ENCODE peak calls at places on chromosomes 3 and 15, in eight cellular contexts. I is breast epithelium, D is transverse colon, T is GM12892, L is GM12878, X is spleen, V is GM12891, U is upper lobe of left lung. B is an unnamed sample.

GRCh38 chr15:57306944-57307411 is 69.3 kb upstream of the CGNL1 start:
- DNase-seq in D (no peak), I (no peak), X (no peak), V (no peak), T (no peak), L (no peak), U (peak), B (no peak)

GRCh38 chr15:44729394-44729913 is 6.9 kb upstream of the TRIM69 start:
- DNase-seq in I (no peak), D (peak), X (peak), L (no peak), T (no peak), V (no peak), U (no peak), B (no peak)

GRCh38 chr15:69032006-69032405 is 17.5 kb downstream of the NOX5 start:
- DNase-seq in X (no peak), V (no peak), D (no peak), U (no peak), I (no peak), L (no peak), T (no peak), B (no peak)

GRCh38 chr3:16147226-16147625 is 27.3 kb upstream of the GALNT15 start:
- DNase-seq in X (no peak), D (no peak), L (no peak), U (no peak), T (peak), V (no peak), I (no peak), B (no peak)

GRCh38 chr3:193869221-193870201 is 266.4 kb upstream of the HES1 start:
- DNase-seq in T (no peak), X (peak), I (peak), U (peak), D (no peak), L (no peak), V (no peak), B (no peak)

GRCh38 chr3:147655236-147655635 is 246.1 kb downstream of the ZIC1 start:
- DNase-seq in I (no peak), D (no peak), U (no peak), T (no peak), L (no peak), V (no peak), X (no peak), B (no peak)

GRCh38 chr3:66476852-66477381 is 23.9 kb downstream of the LRIG1 start:
- DNase-seq in U (no peak), T (no peak), V (no peak), X (no peak), D (peak), L (no peak), I (no peak), B (no peak)

GRCh38 chr3:67335813-67336212 is 318.6 kb downstream of the SUCLG2 start:
- DNase-seq in V (no peak), T (no peak), L (no peak), D (no peak), U (no peak), X (no peak), I (no peak), B (no peak)

GRCh38 chr3:194856296-194856695 is 170.6 kb downstream of the FAM43A start:
- DNase-seq in D (no peak), V (no peak), X (no peak), T (no peak), I (no peak), L (no peak), U (no peak), B (no peak)

GRCh38 chr3:101807884-101808283 is 28.9 kb downstream of the NXPE3 start:
- DNase-seq in X (no peak), I (no peak), L (no peak), T (no peak), U (no peak), V (no peak), D (no peak), B (no peak)

GRCh38 chr15:40149339-40149738 is 11.5 kb upstream of the BUB1B start:
- DNase-seq in I (no peak), D (no peak), L (no peak), X (no peak), T (no peak), U (no peak), V (no peak), B (no peak)

GRCh38 chr15:73361331-73361730 is 7.4 kb downstream of the HCN4 start:
- DNase-seq in T (no peak), U (no peak), V (no peak), I (no peak), X (no peak), L (no peak), D (no peak), B (no peak)

GRCh38 chr3:29373016-29373690 is 92.3 kb downstream of the RBMS3 start:
- DNase-seq in X (no peak), I (no peak), L (no peak), T (no peak), U (no peak), V (no peak), D (no peak), B (no peak)

GRCh38 chr3:188220097-188220788 is 66.3 kb downstream of the LPP start:
- DNase-seq in X (no peak), L (no peak), T (no peak), D (no peak), U (no peak), V (no peak), I (no peak), B (no peak)

GRCh38 chr3:136197159-136197715 is 1.1 kb upstream of the MSL2 start:
- DNase-seq in I (no peak), V (no peak), D (no peak), L (no peak), T (no peak), X (no peak), U (no peak), B (peak)

GRCh38 chr3:66998899-66999235 is 760 bp downstream of the KBTBD8 start:
- DNase-seq in U (no peak), V (no peak), D (no peak), I (no peak), X (no peak), L (no peak), T (no peak), B (no peak)

GRCh38 chr3:150763841-150764483 is 993 bp upstream of the SIAH2 start:
- DNase-seq in V (no peak), L (no peak), X (peak), U (peak), D (peak), I (peak), T (no peak), B (no peak)

GRCh38 chr3:147701195-147701594 is 292.0 kb downstream of the ZIC1 start:
- DNase-seq in U (no peak), I (no peak), T (no peak), D (no peak), L (no peak), V (no peak), X (no peak), B (no peak)

GRCh38 chr15:37038716-37039106 is 61.6 kb downstream of the MEIS2 start:
- DNase-seq in L (no peak), D (no peak), I (no peak), X (no peak), V (no peak), T (no peak), U (no peak), B (no peak)

GRCh38 chr3:155596614-155597013 is 148.3 kb downstream of the PLCH1 start:
- DNase-seq in T (no peak), U (no peak), X (no peak), I (no peak), L (no peak), D (no peak), V (no peak), B (no peak)

GRCh38 chr3:155595371-155595770 is 149.5 kb downstream of the PLCH1 start:
- DNase-seq in V (no peak), D (no peak), X (no peak), L (no peak), U (no peak), I (no peak), T (no peak), B (no peak)

GRCh38 chr3:155594836-155595235 is 150.0 kb downstream of the PLCH1 start:
- DNase-seq in V (no peak), U (no peak), D (no peak), X (no peak), T (no peak), I (no peak), L (no peak), B (no peak)

GRCh38 chr3:155602307-155602706 is 142.6 kb downstream of the PLCH1 start:
- DNase-seq in V (no peak), L (no peak), I (no peak), X (no peak), D (no peak), U (no peak), T (no peak), B (no peak)

GRCh38 chr3:155598671-155599070 is 146.2 kb downstream of the PLCH1 start:
- DNase-seq in L (no peak), V (no peak), T (no peak), I (no peak), D (no peak), X (no peak), U (no peak), B (no peak)
- TF ChIP-seq POLR2AphosphoS5 in L (no peak), V (no peak), T (no peak), I (no peak), D (no peak), X (no peak), U (no peak), B (no peak)

GRCh38 chr15:93019971-93020370 is 69.0 kb downstream of the RGMA start:
- DNase-seq in D (no peak), L (no peak), I (no peak), V (no peak), T (no peak), X (no peak), U (no peak), B (no peak)
- TF ChIP-seq POLR2AphosphoS5 in D (no peak), L (no peak), I (no peak), V (no peak), T (no peak), X (no peak), U (no peak), B (no peak)

GRCh38 chr3:86987421-86987715 is 3.6 kb downstream of the VGLL3 start:
- DNase-seq in V (no peak), I (no peak), L (no peak), T (no peak), X (no peak), D (no peak), U (no peak), B (no peak)

GRCh38 chr3:86986666-86987420 is 4.1 kb downstream of the VGLL3 start:
- DNase-seq in D (no peak), U (no peak), T (no peak), X (no peak), L (no peak), I (no peak), V (no peak), B (no peak)

GRCh38 chr3:86985427-86985826 is 5.5 kb downstream of the VGLL3 start:
- DNase-seq in V (no peak), U (no peak), T (no peak), L (no peak), X (no peak), I (no peak), D (no peak), B (no peak)

GRCh38 chr3:86984271-86984670 is 6.7 kb downstream of the VGLL3 start:
- DNase-seq in X (no peak), T (no peak), V (no peak), I (no peak), L (no peak), U (no peak), D (no peak), B (no peak)

DNA sequence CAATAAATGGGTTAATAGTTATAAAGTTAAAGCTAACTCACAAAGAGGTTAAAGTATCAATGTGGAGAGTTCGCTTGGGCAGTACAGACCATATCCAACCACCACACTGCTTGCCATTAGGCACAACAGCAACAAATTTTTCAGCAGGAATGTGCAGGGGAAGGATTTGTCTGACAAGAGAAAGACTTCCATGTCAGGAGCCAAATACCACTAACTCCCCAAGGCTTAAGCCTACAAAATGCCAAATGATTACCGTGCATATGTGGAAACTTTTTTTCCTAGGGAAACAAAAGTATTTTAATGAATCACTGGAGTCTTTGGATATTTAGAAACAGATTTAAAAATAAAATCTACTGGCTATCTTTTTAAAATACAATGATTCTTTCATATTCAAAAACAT is 8.1 kb downstream of the VGLL3 start:
- DNase-seq in V (no peak), L (no peak), D (no peak), X (no peak), U (no peak), I (no peak), T (no peak), B (no peak)
- TF ChIP-seq POLR2AphosphoS5 in V (no peak), L (no peak), D (peak), X (no peak), U (peak), I (no peak), T (no peak), B (no peak)

DNA sequence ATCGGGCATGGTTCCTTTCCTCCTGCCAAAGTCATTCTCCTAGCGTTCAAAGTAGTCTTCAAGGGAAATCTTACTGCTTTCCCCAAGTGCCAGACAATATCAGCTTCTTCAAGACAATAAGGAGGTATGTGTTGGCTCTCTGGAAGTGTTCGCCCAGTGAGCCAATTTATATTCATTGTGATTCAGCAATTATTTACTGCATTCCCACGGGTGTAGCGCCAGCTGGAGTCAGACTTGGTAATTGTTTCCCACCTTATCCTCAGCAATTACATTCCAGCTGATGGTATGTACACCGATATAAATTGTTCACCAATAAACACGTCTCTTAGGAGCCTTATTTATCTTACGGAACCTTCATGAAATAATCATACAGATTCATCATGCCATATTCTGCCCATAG is 103.6 kb upstream of the CTNNB1 start:
- DNase-seq in U (no peak), D (no peak), V (no peak), L (no peak), I (no peak), T (no peak), X (no peak), B (no peak)
- TF ChIP-seq POLR2AphosphoS5 in U (no peak), D (no peak), V (no peak), L (no peak), I (no peak), T (no peak), X (no peak), B (no peak)

GRCh38 chr3:44021646-44022594 is 219.8 kb upstream of the TOPAZ1 start:
- DNase-seq in I (no peak), D (no peak), T (no peak), U (peak), X (no peak), L (no peak), V (no peak), B (no peak)
- TF ChIP-seq POLR2AphosphoS5 in I (no peak), D (no peak), T (no peak), U (no peak), X (no peak), L (no peak), V (no peak), B (no peak)